ENCODE peak calls at places on chromosome 10, in four cellular contexts. V, A, N and O are unnamed samples.
A peak's percentile ranks its signal among the peaks of the same experiment; 100 is the strongest.

GRCh38 chr10:97428572-97428981 is 2.6 kb downstream of the PGAM1 start:
- DNase-seq in A (no peak), N (no peak), V (no peak), O (no peak)

GRCh38 chr10:44416021-44416758 is 31.3 kb upstream of the CXCL12 start:
- DNase-seq in V (no peak), N (no peak), A (no peak), O (no peak)

GRCh38 chr10:93515963-93516450 is 19.6 kb downstream of the CEP55 start:
- DNase-seq in N (no peak), V (no peak), A (no peak), O (no peak)

GRCh38 chr10:125554016-125554703 is 128.8 kb downstream of the TEX36 start:
- DNase-seq in A (no peak), N (no peak), V (no peak), O (no peak)

GRCh38 chr10:126458453-126458852 is 70.2 kb upstream of the ADAM12 start:
- DNase-seq in A (no peak), V (no peak), N (no peak), O (no peak)

GRCh38 chr10:95289003-95289920 is 1.5 kb downstream of the PDLIM1 start:
- DNase-seq in N (peak; percentile 46), V (no peak), A (no peak), O (no peak)

GRCh38 chr10:113788604-113789083 is 37.2 kb downstream of the PLEKHS1 start:
- DNase-seq in N (peak; percentile 9), A (no peak), V (peak; percentile 62), O (peak; percentile 28)

GRCh38 chr10:124676416-124677062 is 67.6 kb downstream of the FAM53B start:
- DNase-seq in N (no peak), V (no peak), A (no peak), O (no peak)

GRCh38 chr10:131806146-131806545 is 94.7 kb upstream of the PPP2R2D start:
- DNase-seq in V (no peak), A (no peak), N (no peak), O (no peak)

GRCh38 chr10:24552346-24553016 is 171.2 kb downstream of the ARHGAP21 start:
- DNase-seq in A (peak; percentile 98), V (no peak), N (peak; percentile 85), O (peak; percentile 83)

GRCh38 chr10:119190954-119191619 is 12.5 kb upstream of the PRDX3 start:
- DNase-seq in N (no peak), A (no peak), V (no peak), O (no peak)

GRCh38 chr10:101961591-101962498 is 94.1 kb downstream of the ARMH3 start:
- DNase-seq in N (no peak), V (no peak), A (no peak), O (no peak)

GRCh38 chr10:117537436-117537903 is 5.1 kb upstream of the EMX2 start:
- DNase-seq in V (no peak), N (peak; percentile 73), A (no peak), O (no peak)

GRCh38 chr10:71807557-71808510 is 34.5 kb upstream of the VSIR start:
- DNase-seq in A (no peak), N (no peak), V (no peak), O (no peak)

GRCh38 chr10:33937987-33938386 is 603.5 kb upstream of the NRP1 start:
- DNase-seq in A (no peak), V (no peak), N (no peak), O (no peak)

GRCh38 chr10:43377393-43377883 is 6.0 kb downstream of the FXYD4 start:
- DNase-seq in V (no peak), A (no peak), N (peak; percentile 54), O (peak; percentile 55)

GRCh38 chr10:110664483-110665420 is 20.6 kb downstream of the RBM20 start:
- DNase-seq in N (peak; percentile 29), V (no peak), A (no peak), O (peak; percentile 76)

GRCh38 chr10:4662576-4663161 is 163.3 kb upstream of the AKR1E2 start:
- DNase-seq in V (no peak), A (no peak), N (no peak), O (no peak)

GRCh38 chr10:85611746-85612377 is 754.7 kb downstream of the GRID1 start:
- DNase-seq in N (no peak), V (no peak), A (no peak), O (no peak)

GRCh38 chr10:68408898-68409518 is 1.9 kb upstream of the RUFY2 start:
- DNase-seq in V (no peak), A (no peak), N (no peak), O (no peak)

GRCh38 chr10:75497997-75498797 is 66.8 kb downstream of the LRMDA start:
- DNase-seq in V (no peak), A (no peak), N (no peak), O (peak; percentile 78)

GRCh38 chr10:103645141-103646054 is 151.9 kb downstream of the NEURL1 start:
- DNase-seq in N (no peak), V (no peak), A (no peak), O (no peak)

GRCh38 chr10:100724531-100725027 is 20.8 kb upstream of the PAX2 start:
- DNase-seq in V (no peak), A (no peak), N (no peak), O (no peak)

GRCh38 chr10:107232013-107232412 is 67.5 kb upstream of the SORCS1 start:
- DNase-seq in A (no peak), V (no peak), N (no peak), O (no peak)

GRCh38 chr10:7119325-7120015 is 291.4 kb downstream of the SFMBT2 start:
- DNase-seq in V (no peak), N (peak; percentile 71), A (no peak), O (no peak)

GRCh38 chr10:58177362-58177947 is 90.2 kb downstream of the IPMK start:
- DNase-seq in N (peak; percentile 42), V (no peak), A (no peak), O (peak; percentile 13)

GRCh38 chr10:106958591-106959328 is 205.7 kb downstream of the SORCS1 start:
- DNase-seq in N (no peak), A (no peak), V (no peak), O (no peak)

GRCh38 chr10:24579911-24580310 is 143.8 kb downstream of the ARHGAP21 start:
- DNase-seq in V (no peak), A (no peak), N (no peak), O (no peak)

GRCh38 chr10:71457908-71458307 is 61.2 kb downstream of the CDH23 start:
- DNase-seq in V (no peak), A (no peak), N (no peak), O (no peak)

GRCh38 chr10:122276611-122277205 is 5.6 kb downstream of the BTBD16 start:
- DNase-seq in N (peak; percentile 26), V (no peak), A (no peak), O (peak; percentile 48)

GRCh38 chr10:60270426-60270825 is 119.2 kb downstream of the ANK3 start:
- DNase-seq in A (no peak), N (no peak), V (no peak), O (no peak)

GRCh38 chr10:70368774-70369482 is 13.5 kb downstream of the LRRC20 start:
- DNase-seq in V (no peak), A (no peak), N (no peak), O (no peak)

DNA sequence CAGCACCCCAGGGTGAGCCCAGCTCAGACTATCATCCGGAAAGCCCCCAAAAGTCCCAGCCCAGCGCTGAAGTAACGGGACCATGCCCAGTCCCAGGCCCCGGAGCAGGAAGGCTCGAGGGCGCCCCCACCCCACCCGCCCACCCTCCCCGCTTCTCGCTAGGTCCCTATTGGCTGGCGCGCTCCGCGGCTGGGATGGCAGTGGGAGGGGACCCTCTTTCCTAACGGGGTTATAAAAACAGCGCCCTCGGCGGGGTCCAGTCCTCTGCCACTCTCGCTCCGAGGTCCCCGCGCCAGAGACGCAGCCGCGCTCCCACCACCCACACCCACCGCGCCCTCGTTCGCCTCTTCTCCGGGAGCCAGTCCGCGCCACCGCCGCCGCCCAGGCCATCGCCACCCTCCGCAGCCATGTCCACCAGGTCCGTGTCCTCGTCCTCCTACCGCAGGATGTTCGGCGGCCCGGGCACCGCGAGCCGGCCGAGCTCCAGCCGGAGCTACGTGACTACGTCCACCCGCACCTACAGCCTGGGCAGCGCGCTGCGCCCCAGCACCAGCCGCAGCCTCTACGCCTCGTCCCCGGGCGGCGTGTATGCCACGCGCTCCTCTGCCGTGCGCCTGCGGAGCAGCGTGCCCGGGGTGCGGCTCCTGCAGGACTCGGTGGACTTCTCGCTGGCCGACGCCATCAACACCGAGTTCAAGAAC is 1.1 kb downstream of the VIM start:
- DNase-seq in A (no peak), V (no peak), N (peak; percentile 75), O (no peak)
- TF ChIP-seq JUND in A (no peak), V (no peak), N (no peak), O (no peak)

GRCh38 chr10:123579675-123580074 is 86.5 kb upstream of the GPR26 start:
- DNase-seq in N (no peak), A (no peak), V (no peak), O (no peak)
- TF ChIP-seq EGR1 in N (no peak), A (no peak), V (no peak), O (no peak)

DNA sequence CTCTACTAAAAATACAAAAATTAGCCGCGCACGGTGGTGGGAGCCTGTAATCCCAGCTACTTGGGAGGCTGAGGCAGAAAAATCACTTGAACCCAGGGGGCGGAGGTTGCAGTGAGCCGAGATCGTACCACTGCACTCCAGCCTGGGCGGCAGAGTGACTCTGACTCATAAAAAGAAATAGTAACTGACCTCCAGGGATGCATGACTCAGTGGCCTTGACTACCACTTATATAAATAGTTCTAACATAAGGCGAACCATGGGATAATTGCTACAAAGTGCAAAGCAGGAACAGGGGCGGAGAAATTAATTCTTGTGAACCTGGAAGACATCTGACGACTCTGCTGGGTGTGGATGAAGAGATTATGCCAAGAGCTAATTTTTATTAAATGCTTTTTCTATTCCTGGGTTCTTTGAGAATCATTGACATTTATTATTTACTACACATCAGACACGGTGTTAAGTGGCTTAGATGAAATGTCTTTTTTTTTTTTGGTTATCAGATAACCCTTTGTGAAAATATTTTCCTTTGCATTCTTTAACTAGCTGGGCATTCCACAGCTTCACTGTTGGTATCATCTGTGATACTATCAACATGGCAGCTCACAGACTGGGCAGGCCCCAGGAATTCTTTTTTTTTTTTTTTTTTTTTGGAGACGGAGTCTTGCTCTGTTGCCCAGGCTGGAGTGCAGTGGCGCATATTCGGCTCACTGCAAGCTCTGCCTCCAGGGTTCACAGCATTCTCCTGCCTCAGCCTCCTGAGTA is 28.2 kb downstream of the ANKRD16 start:
- DNase-seq in A (no peak), N (no peak), V (no peak), O (peak; percentile 78)
- TF ChIP-seq JUND in A (no peak), N (no peak), V (no peak), O (peak; percentile 91)

GRCh38 chr10:133235265-133235664 is 2.4 kb upstream of the VENTX start:
- DNase-seq in A (no peak), N (peak; percentile 67), V (no peak), O (no peak)
- TF ChIP-seq EGR1 in A (no peak), N (no peak), V (no peak), O (no peak)

GRCh38 chr10:501596-501995 is 187.9 kb downstream of the DIP2C start:
- DNase-seq in A (no peak), V (no peak), N (no peak), O (no peak)
- TF ChIP-seq JUND in A (no peak), V (no peak), N (no peak), O (no peak)